ENCODE peak calls at places on chromosomes 13 and 19, in seven cellular contexts. X is heart right ventricle, L is esophagus muscularis mucosa, W is left ventricle myocardium inferior, V is breast epithelium, Y is fibroblast of lung, K is GM20000. S is an unnamed sample.
A peak's percentile ranks its signal among the peaks of the same experiment; 100 is the strongest.

GRCh38 chr13:113577881-113578435 is 6.6 kb upstream of the TFDP1 start:
- DNase-seq in L (peak; percentile 78), X (no peak), Y (no peak), K (no peak), V (no peak), W (no peak), S (no peak)

GRCh38 chr19:1389033-1389940 is 5.6 kb downstream of the NDUFS7 start:
- DNase-seq in W (no peak), L (no peak), K (no peak), Y (no peak), V (no peak), X (no peak), S (no peak)

GRCh38 chr13:26051231-26052135 is at the start of gene SHISA2:
- DNase-seq in V (no peak), Y (peak; percentile 54), K (peak; percentile 67), X (peak; percentile 36), W (peak; percentile 27), L (peak; percentile 42), S (no peak)

GRCh38 chr19:3382460-3383100 is 16.2 kb downstream of the NFIC start:
- DNase-seq in L (no peak), X (no peak), V (no peak), W (no peak), Y (no peak), K (no peak), S (no peak)

GRCh38 chr19:1582201-1582600 is 10.5 kb downstream of the MBD3 start:
- DNase-seq in Y (no peak), K (no peak), W (no peak), X (no peak), V (no peak), L (no peak), S (no peak)

GRCh38 chr13:96662036-96662435 is 332.2 kb downstream of the OXGR1 start:
- DNase-seq in L (no peak), X (no peak), Y (peak; percentile 32), W (no peak), K (no peak), V (no peak), S (no peak)

GRCh38 chr13:112150352-112150751 is 83.4 kb downstream of the SOX1 start:
- DNase-seq in Y (no peak), V (no peak), X (no peak), L (no peak), K (no peak), W (no peak), S (no peak)

GRCh38 chr13:103039183-103039582 is 27.0 kb downstream of the SLC10A2 start:
- DNase-seq in L (no peak), K (no peak), W (no peak), Y (no peak), X (no peak), V (no peak), S (no peak)

GRCh38 chr19:34409189-34410164 is 5.3 kb downstream of the PDCD2L start:
- DNase-seq in L (no peak), Y (no peak), K (no peak), X (no peak), V (no peak), W (no peak), S (no peak)

GRCh38 chr13:86758116-86758515 is 913.1 kb upstream of the SLITRK5 start:
- DNase-seq in K (no peak), Y (no peak), V (no peak), W (no peak), L (no peak), X (no peak), S (no peak)

GRCh38 chr13:51887441-51887840 is 25.7 kb downstream of the CCDC70 start:
- DNase-seq in X (no peak), W (no peak), K (no peak), Y (no peak), V (no peak), L (no peak), S (no peak)

GRCh38 chr19:33780251-33780650 is 16.4 kb upstream of the KCTD15 start:
- DNase-seq in W (no peak), K (no peak), X (no peak), L (no peak), Y (no peak), V (no peak), S (no peak)

GRCh38 chr19:3184847-3185481 is 766 bp upstream of the NCLN start:
- DNase-seq in W (peak; percentile 70), L (no peak), K (peak; percentile 64), V (peak; percentile 69), Y (no peak), X (peak; percentile 65), S (no peak)

GRCh38 chr19:42360787-42361544 is 29.1 kb downstream of the CNFN start:
- DNase-seq in K (no peak), V (no peak), L (no peak), W (no peak), Y (no peak), X (no peak), S (no peak)

GRCh38 chr13:112355274-112355843 is 20.8 kb upstream of the SPACA7 start:
- DNase-seq in L (no peak), Y (no peak), K (no peak), V (no peak), X (no peak), W (no peak), S (no peak)

GRCh38 chr19:16383584-16384161 is 59.0 kb downstream of the KLF2 start:
- DNase-seq in Y (no peak), K (peak; percentile 31), L (no peak), X (no peak), V (no peak), W (no peak), S (no peak)

GRCh38 chr19:16385821-16386220 is 61.2 kb downstream of the KLF2 start:
- DNase-seq in V (no peak), Y (no peak), W (peak; percentile 9), X (no peak), L (no peak), K (no peak), S (no peak)

GRCh38 chr19:16385296-16385695 is 60.7 kb downstream of the KLF2 start:
- DNase-seq in X (no peak), K (no peak), V (no peak), W (peak; percentile 14), L (no peak), Y (no peak), S (no peak)

GRCh38 chr19:16384688-16385087 is 60.1 kb downstream of the KLF2 start:
- DNase-seq in Y (no peak), L (no peak), V (no peak), X (no peak), W (peak; percentile 43), K (no peak), S (no peak)

GRCh38 chr19:16386619-16387240 is 62.1 kb downstream of the KLF2 start:
- DNase-seq in W (peak; percentile 33), L (no peak), V (no peak), K (peak; percentile 72), X (no peak), Y (peak; percentile 63), S (no peak)
- TF ChIP-seq CTCF in W (peak; percentile 81), L (peak; percentile 75), V (no peak), K (peak; percentile 61), X (peak; percentile 66), Y (peak; percentile 79), S (peak; percentile 62)

GRCh38 chr19:47796785-47797184 is 7.6 kb downstream of the TPRX1 start:
- DNase-seq in V (no peak), W (no peak), L (no peak), X (no peak), K (no peak), Y (no peak), S (no peak)

GRCh38 chr19:47790398-47790814 is 11.9 kb downstream of the SELENOW start:
- DNase-seq in X (peak; percentile 88), W (peak; percentile 80), Y (peak; percentile 62), V (peak; percentile 47), L (peak; percentile 95), K (peak; percentile 81), S (peak; percentile 89)

GRCh38 chr19:47792616-47793015 is 11.7 kb downstream of the TPRX1 start:
- DNase-seq in L (no peak), K (no peak), X (no peak), V (no peak), Y (no peak), W (no peak), S (no peak)

GRCh38 chr19:47797996-47798903 is 6.1 kb downstream of the TPRX1 start:
- DNase-seq in X (no peak), Y (no peak), V (no peak), W (no peak), K (no peak), L (no peak), S (no peak)

DNA sequence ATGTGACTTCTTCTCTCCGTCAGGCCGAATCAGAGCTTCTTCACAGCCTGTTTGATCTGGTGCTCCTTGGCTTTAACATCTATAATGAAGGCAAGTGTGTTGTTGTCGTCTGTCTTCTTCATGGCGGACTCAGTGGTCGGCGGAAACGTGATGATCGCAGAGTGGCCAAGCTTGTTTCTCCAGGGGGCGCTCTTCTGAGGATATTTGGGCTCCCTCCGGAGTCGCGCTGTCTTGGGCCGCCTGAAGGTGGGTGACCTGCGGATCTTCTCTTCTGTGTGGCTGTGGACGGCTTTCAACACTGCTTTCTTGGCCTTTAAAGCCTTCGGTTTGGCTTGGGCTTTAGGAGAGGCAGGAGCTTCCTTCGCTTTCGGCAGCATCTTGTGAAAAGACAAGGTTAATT is 9.8 kb downstream of the TPRX1 start:
- DNase-seq in K (no peak), L (no peak), V (no peak), X (no peak), Y (no peak), W (no peak), S (no peak)
- TF ChIP-seq CTCF in K (no peak), L (no peak), V (no peak), X (no peak), Y (no peak), W (no peak), S (no peak)

DNA sequence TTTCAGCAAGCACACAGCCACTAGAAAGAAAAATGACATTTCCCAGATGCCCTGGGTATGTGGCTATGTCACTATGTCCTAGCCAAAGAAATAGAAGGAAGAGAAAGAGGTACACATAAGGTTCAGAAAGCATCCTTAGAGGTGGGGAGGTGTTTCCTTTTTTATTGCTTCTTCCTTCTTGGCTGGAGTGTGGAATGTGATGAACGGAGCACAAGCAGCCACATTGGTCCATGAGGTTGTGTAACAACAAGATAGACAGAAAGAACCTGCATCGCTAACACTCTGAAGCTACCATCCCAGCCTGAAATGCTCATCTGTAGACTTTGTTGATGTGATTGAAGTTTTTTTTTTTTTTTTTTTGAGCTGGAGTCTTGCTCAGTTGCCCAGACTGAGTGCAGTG is 6.7 kb downstream of the SLC25A23 start:
- DNase-seq in V (no peak), L (no peak), X (no peak), Y (no peak), W (no peak), K (no peak), S (no peak)
- TF ChIP-seq CTCF in V (no peak), L (no peak), X (no peak), Y (no peak), W (no peak), K (no peak), S (no peak)

DNA sequence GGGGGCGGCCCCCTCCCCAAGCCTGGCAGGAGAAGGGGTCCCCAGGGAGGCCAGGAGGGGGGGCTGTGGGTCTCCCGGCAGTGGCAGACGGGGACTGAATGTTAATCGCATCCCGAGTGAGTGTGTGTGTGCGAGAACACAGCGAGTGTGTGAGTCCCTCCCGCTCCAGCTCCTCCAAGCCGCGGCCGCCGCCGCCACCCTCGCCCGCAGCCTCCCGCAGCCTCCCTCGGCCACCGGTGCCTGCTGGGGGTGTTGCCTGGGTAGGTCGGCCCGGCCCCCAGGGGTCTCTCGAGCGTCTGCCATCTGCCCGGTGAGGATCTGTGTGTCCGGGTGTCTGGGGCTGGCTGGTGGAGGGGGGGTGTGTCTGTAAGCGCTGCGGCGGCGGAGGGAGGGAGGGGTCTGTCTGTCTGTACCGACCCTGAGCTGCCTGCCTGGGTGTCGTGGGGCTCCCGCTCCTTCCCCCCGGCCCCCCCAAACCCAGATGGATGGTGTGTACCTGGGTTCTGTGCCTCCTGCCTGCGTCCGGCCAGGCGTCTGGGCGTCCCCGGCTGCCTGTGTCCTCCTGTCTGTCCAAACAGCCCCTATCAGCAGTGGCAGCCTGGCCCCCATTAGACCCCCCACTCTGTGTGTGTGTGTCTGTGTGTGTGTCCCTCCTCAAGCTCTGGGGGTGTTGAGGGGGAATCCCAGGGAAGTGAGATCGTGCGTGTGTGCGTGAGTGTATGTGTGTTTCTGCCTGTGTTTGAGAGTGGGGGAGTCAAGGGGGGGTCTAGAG is at the start of gene GRIN2D:
- DNase-seq in Y (peak; percentile 26), L (no peak), K (no peak), X (no peak), V (no peak), W (no peak), S (no peak)
- TF ChIP-seq CTCF in Y (no peak), L (no peak), K (no peak), X (no peak), V (no peak), W (no peak), S (no peak)